ENCODE peak calls at places on chromosomes 11 and 22, in nine cellular contexts. C is naive thymus-derived CD4-positive, alpha-beta T cell; X is fibroblast of lung; T is heart left ventricle; Y is right atrium auricular region; M is CD4-positive, alpha-beta memory T cell; O is RWPE2; E is colonic mucosa; A is H9. L is an unnamed sample.
A peak's percentile ranks its signal among the peaks of the same experiment; 100 is the strongest.

GRCh38 chr11:120027546-120028180 is 110.2 kb downstream of the TRIM29 start:
- DNase-seq in C (no peak), T (no peak), Y (peak; percentile 53), E (peak; percentile 3), O (no peak), X (no peak), A (peak; percentile 14), M (no peak), L (no peak)

GRCh38 chr22:28829358-28830181 is 29.2 kb upstream of the XBP1 start:
- DNase-seq in E (peak; percentile 83), X (peak; percentile 54), A (peak; percentile 68), O (no peak), M (peak; percentile 71), T (peak; percentile 67), Y (peak; percentile 83), C (peak; percentile 72), L (peak; percentile 59)

GRCh38 chr11:30326114-30326783 is 3.3 kb downstream of the ARL14EP start:
- DNase-seq in C (no peak), X (peak; percentile 70), T (no peak), Y (no peak), M (no peak), E (no peak), O (no peak), A (no peak), L (no peak)

GRCh38 chr22:32917577-32918375 is 116.3 kb downstream of the TIMP3 start:
- DNase-seq in C (no peak), Y (no peak), M (no peak), A (no peak), E (no peak), O (no peak), X (no peak), T (peak; percentile 14), L (no peak)

GRCh38 chr11:59173080-59173963 is 1.4 kb downstream of the DTX4 start:
- DNase-seq in O (no peak), E (peak; percentile 67), X (peak; percentile 30), A (peak; percentile 71), M (peak; percentile 13), Y (no peak), T (peak; percentile 30), C (no peak), L (no peak)

GRCh38 chr22:36465232-36466021 is 16.0 kb downstream of the TXN2 start:
- DNase-seq in A (no peak), C (no peak), E (peak; percentile 76), X (peak; percentile 95), Y (peak; percentile 85), M (no peak), T (peak; percentile 84), O (peak; percentile 97), L (no peak)

GRCh38 chr11:94521684-94522083 is 9.4 kb downstream of the C11orf97 start:
- DNase-seq in M (no peak), O (no peak), E (no peak), X (no peak), T (no peak), Y (no peak), A (peak; percentile 30), C (no peak), L (no peak)

GRCh38 chr22:28923826-28924732 is 40.7 kb downstream of the ZNRF3 start:
- DNase-seq in X (peak; percentile 29), A (no peak), O (no peak), E (peak; percentile 64), C (no peak), T (no peak), Y (no peak), M (no peak), L (no peak)

GRCh38 chr22:37660709-37661045 is 2.2 kb downstream of the PDXP start:
- DNase-seq in A (no peak), T (no peak), O (no peak), X (no peak), E (no peak), C (no peak), Y (no peak), M (no peak), L (no peak)

GRCh38 chr22:29780781-29781676 is 13.9 kb downstream of the UQCR10 start:
- DNase-seq in T (no peak), X (peak; percentile 96), O (no peak), M (no peak), E (no peak), A (no peak), Y (no peak), C (no peak), L (no peak)

GRCh38 chr11:65802841-65803240 is 16.0 kb downstream of the OVOL1 start:
- DNase-seq in A (no peak), M (no peak), X (no peak), O (no peak), T (no peak), C (no peak), E (no peak), Y (no peak), L (no peak)

GRCh38 chr11:62264004-62264403 is 6.0 kb upstream of the SCGB2A2 start:
- DNase-seq in T (no peak), X (no peak), O (no peak), E (no peak), A (no peak), M (no peak), C (no peak), Y (no peak), L (no peak)

GRCh38 chr11:8290122-8290810 is 26.6 kb upstream of the LMO1 start:
- DNase-seq in Y (peak; percentile 43), A (peak; percentile 15), M (no peak), X (no peak), C (no peak), E (peak; percentile 2), T (no peak), O (no peak), L (no peak)

GRCh38 chr11:29802522-29802921 is 214.3 kb downstream of the KCNA4 start:
- DNase-seq in O (no peak), E (no peak), A (no peak), X (no peak), C (no peak), M (no peak), Y (no peak), T (no peak), L (no peak)

GRCh38 chr11:60970369-60970774 is 1.1 kb upstream of the CD6 start:
- DNase-seq in M (peak; percentile 78), O (no peak), X (peak; percentile 8), T (peak; percentile 42), A (peak; percentile 69), E (peak; percentile 67), Y (no peak), C (peak; percentile 84), L (peak; percentile 71)

GRCh38 chr11:18633256-18634139 is 644 bp downstream of the SPTY2D1 start:
- DNase-seq in M (no peak), O (no peak), A (no peak), C (no peak), Y (no peak), X (peak; percentile 19), E (peak; percentile 27), T (no peak), L (peak; percentile 14)

GRCh38 chr11:1919428-1920127 is at the start of gene TNNT3:
- DNase-seq in M (no peak), Y (no peak), E (no peak), X (no peak), T (no peak), C (no peak), O (peak; percentile 51), A (no peak), L (no peak)

GRCh38 chr11:57407941-57408475 is 17.6 kb upstream of the PRG2 start:
- DNase-seq in M (no peak), O (no peak), E (no peak), A (no peak), T (no peak), X (no peak), C (no peak), Y (no peak), L (no peak)

GRCh38 chr11:42066113-42066512 is 606.7 kb upstream of the LRRC4C start:
- DNase-seq in C (no peak), O (no peak), E (no peak), Y (no peak), M (no peak), A (peak; percentile 36), T (no peak), X (peak; percentile 63), L (no peak)

GRCh38 chr22:48039326-48039725 is 1276.9 kb downstream of the TBC1D22A start:
- DNase-seq in C (no peak), M (no peak), O (no peak), Y (no peak), A (no peak), T (no peak), E (no peak), X (no peak), L (no peak)

GRCh38 chr22:29270475-29271271 is 2.6 kb downstream of the EWSR1 start:
- DNase-seq in O (no peak), M (no peak), T (no peak), E (no peak), Y (peak; percentile 52), C (no peak), A (no peak), X (peak; percentile 62), L (no peak)

GRCh38 chr11:81026008-81026407 is 1585.2 kb upstream of the TENM4 start:
- DNase-seq in E (no peak), X (no peak), M (no peak), T (no peak), Y (no peak), O (no peak), A (no peak), C (no peak), L (no peak)

GRCh38 chr22:19164425-19164824 is 14.1 kb downstream of the SLC25A1 start:
- DNase-seq in T (no peak), C (no peak), A (no peak), Y (no peak), M (no peak), O (no peak), X (no peak), E (no peak), L (no peak)
- H3K4me1 ChIP-seq in T (peaks cover 6% of the 10 kb centered on the region), C (no peaks in the 10 kb centered on the region), A (no peaks in the 10 kb centered on the region), Y (no peaks in the 10 kb centered on the region), M (peaks cover 3% of the 10 kb centered on the region), O (no peaks in the 10 kb centered on the region), X (no peaks in the 10 kb centered on the region), E (peaks cover 3% of the 10 kb centered on the region), L (peaks cover 5% of the 10 kb centered on the region)

GRCh38 chr11:35619754-35620640 is 1.7 kb downstream of the FJX1 start:
- DNase-seq in E (no peak), X (peak; percentile 49), M (no peak), Y (no peak), O (no peak), C (no peak), T (peak; percentile 34), A (peak; percentile 88), L (no peak)
- H3K27ac ChIP-seq in E (no peak overlapping the region), X (peak overlapping the region; percentile 66), M (no peak overlapping the region), Y (no peak overlapping the region), O (peak overlapping the region; percentile 100), C (no peak overlapping the region), T (no peak overlapping the region), A (no peak overlapping the region), L (no peak overlapping the region)

DNA sequence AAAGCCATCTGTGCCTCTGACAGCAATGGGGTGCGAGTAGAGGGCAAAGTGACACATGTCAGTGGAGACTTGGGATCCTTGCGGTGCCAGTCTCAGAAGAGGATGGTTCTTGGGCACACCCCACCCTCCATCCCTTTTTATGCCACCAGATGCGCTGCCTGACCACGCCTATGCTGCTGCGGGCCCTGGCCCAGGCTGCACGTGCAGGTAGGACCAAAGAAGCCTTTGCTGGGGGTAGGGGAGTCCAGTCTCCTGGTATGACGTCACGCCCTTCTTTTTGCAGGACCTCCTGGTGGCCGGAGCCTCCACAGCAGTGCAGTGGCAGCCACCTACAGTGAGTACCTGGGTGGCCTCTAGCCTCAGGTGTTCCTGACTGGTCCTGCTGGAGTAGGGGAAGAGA is 1.5 kb downstream of the NDUFS8 start:
- DNase-seq in E (no peak), M (no peak), O (no peak), T (no peak), C (no peak), X (no peak), A (no peak), Y (no peak), L (no peak)
- H3K4me1 ChIP-seq in E (peaks cover 4% of the 10 kb centered on the region), M (peaks cover 30% of the 10 kb centered on the region), O (peaks cover 26% of the 10 kb centered on the region), T (peaks cover 59% of the 10 kb centered on the region), C (peaks cover 11% of the 10 kb centered on the region), X (peaks cover 12% of the 10 kb centered on the region), A (no peaks in the 10 kb centered on the region), Y (no peaks in the 10 kb centered on the region), L (peaks cover 32% of the 10 kb centered on the region)

GRCh38 chr11:11268706-11269105 is 84.3 kb downstream of the CSNK2A3 start:
- DNase-seq in O (no peak), E (no peak), X (no peak), M (no peak), Y (no peak), C (no peak), T (no peak), A (no peak), L (no peak)
- H3K27ac ChIP-seq in O (no peak overlapping the region), E (no peak overlapping the region), X (no peak overlapping the region), M (no peak overlapping the region), Y (no peak overlapping the region), C (no peak overlapping the region), T (no peak overlapping the region), A (no peak overlapping the region), L (no peak overlapping the region)